ENCODE peak calls at places on chromosome 15, in five cellular contexts. One of them, this sample, is unnamed.

GRCh38 chr15:36356978-36357582 is 222.3 kb upstream of the CDIN1 start:
- DNase-seq in NAMALWA: no peak
- DNase-seq in NCI-H1694 treated with DMSO at 0.1 percent for 48 hours: no peak
- DNase-seq in stimulated activated CD4-positive, alpha-beta T cell treated with anti-CD3 and anti-CD28 coated beads, Interleukin-4, amount 100 ng/mL, for 4 hours: no peak
- DNase-seq in tibial artery: peak
- DNase-seq in this sample: no peak

GRCh38 chr15:51982013-51982769 is 10.6 kb upstream of the LEO1 start:
- DNase-seq in NCI-H1694 treated with DMSO at 0.1 percent for 48 hours: peak
- DNase-seq in stimulated activated CD4-positive, alpha-beta T cell treated with anti-CD3 and anti-CD28 coated beads, Interleukin-4, amount 100 ng/mL, for 4 hours: peak
- DNase-seq in tibial artery: no peak
- DNase-seq in NAMALWA: peak
- DNase-seq in this sample: no peak

GRCh38 chr15:33068531-33068990 is 126.0 kb downstream of the FMN1 start:
- DNase-seq in tibial artery: peak
- DNase-seq in stimulated activated CD4-positive, alpha-beta T cell treated with anti-CD3 and anti-CD28 coated beads, Interleukin-4, amount 100 ng/mL, for 4 hours: no peak
- DNase-seq in NCI-H1694 treated with DMSO at 0.1 percent for 48 hours: no peak
- DNase-seq in NAMALWA: no peak
- DNase-seq in this sample: no peak

GRCh38 chr15:74345051-74345450 is 22.4 kb downstream of the CYP11A1 start:
- DNase-seq in NCI-H1694 treated with DMSO at 0.1 percent for 48 hours: no peak
- DNase-seq in stimulated activated CD4-positive, alpha-beta T cell treated with anti-CD3 and anti-CD28 coated beads, Interleukin-4, amount 100 ng/mL, for 4 hours: no peak
- DNase-seq in tibial artery: peak
- DNase-seq in NAMALWA: no peak
- DNase-seq in this sample: no peak

GRCh38 chr15:45276851-45277250 is 24.8 kb downstream of the SLC28A2 start:
- DNase-seq in NAMALWA: peak
- DNase-seq in stimulated activated CD4-positive, alpha-beta T cell treated with anti-CD3 and anti-CD28 coated beads, Interleukin-4, amount 100 ng/mL, for 4 hours: no peak
- DNase-seq in tibial artery: no peak
- DNase-seq in NCI-H1694 treated with DMSO at 0.1 percent for 48 hours: peak
- DNase-seq in this sample: no peak

GRCh38 chr15:37102315-37103021 is 2.1 kb upstream of the MEIS2 start:
- DNase-seq in stimulated activated CD4-positive, alpha-beta T cell treated with anti-CD3 and anti-CD28 coated beads, Interleukin-4, amount 100 ng/mL, for 4 hours: no peak
- DNase-seq in NCI-H1694 treated with DMSO at 0.1 percent for 48 hours: peak
- DNase-seq in tibial artery: no peak
- DNase-seq in NAMALWA: no peak
- DNase-seq in this sample: no peak

GRCh38 chr15:55222588-55222987 is 25.8 kb upstream of the RSL24D1 start:
- DNase-seq in NAMALWA: peak
- DNase-seq in stimulated activated CD4-positive, alpha-beta T cell treated with anti-CD3 and anti-CD28 coated beads, Interleukin-4, amount 100 ng/mL, for 4 hours: no peak
- DNase-seq in NCI-H1694 treated with DMSO at 0.1 percent for 48 hours: no peak
- DNase-seq in tibial artery: no peak
- DNase-seq in this sample: no peak

GRCh38 chr15:57654136-57654845 is 52.2 kb upstream of the POLR2M start:
- DNase-seq in NCI-H1694 treated with DMSO at 0.1 percent for 48 hours: no peak
- DNase-seq in stimulated activated CD4-positive, alpha-beta T cell treated with anti-CD3 and anti-CD28 coated beads, Interleukin-4, amount 100 ng/mL, for 4 hours: no peak
- DNase-seq in NAMALWA: no peak
- DNase-seq in tibial artery: no peak
- DNase-seq in this sample: no peak

GRCh38 chr15:81400640-81401236 is 26.7 kb upstream of the TMC3 start:
- DNase-seq in NAMALWA: peak
- DNase-seq in stimulated activated CD4-positive, alpha-beta T cell treated with anti-CD3 and anti-CD28 coated beads, Interleukin-4, amount 100 ng/mL, for 4 hours: no peak
- DNase-seq in NCI-H1694 treated with DMSO at 0.1 percent for 48 hours: peak
- DNase-seq in tibial artery: no peak
- DNase-seq in this sample: no peak

GRCh38 chr15:79874242-79874641 is 22.6 kb downstream of the MTHFS start:
- DNase-seq in NAMALWA: no peak
- DNase-seq in stimulated activated CD4-positive, alpha-beta T cell treated with anti-CD3 and anti-CD28 coated beads, Interleukin-4, amount 100 ng/mL, for 4 hours: no peak
- DNase-seq in NCI-H1694 treated with DMSO at 0.1 percent for 48 hours: no peak
- DNase-seq in tibial artery: no peak
- DNase-seq in this sample: no peak

GRCh38 chr15:78162038-78162437 is 12.9 kb downstream of the IDH3A start:
- DNase-seq in NCI-H1694 treated with DMSO at 0.1 percent for 48 hours: no peak
- DNase-seq in NAMALWA: no peak
- DNase-seq in stimulated activated CD4-positive, alpha-beta T cell treated with anti-CD3 and anti-CD28 coated beads, Interleukin-4, amount 100 ng/mL, for 4 hours: no peak
- DNase-seq in tibial artery: no peak
- DNase-seq in this sample: no peak

GRCh38 chr15:39578851-39579486 is 1.9 kb upstream of the THBS1 start:
- DNase-seq in tibial artery: no peak
- DNase-seq in NAMALWA: no peak
- DNase-seq in stimulated activated CD4-positive, alpha-beta T cell treated with anti-CD3 and anti-CD28 coated beads, Interleukin-4, amount 100 ng/mL, for 4 hours: no peak
- DNase-seq in NCI-H1694 treated with DMSO at 0.1 percent for 48 hours: no peak
- DNase-seq in this sample: no peak